ENCODE peak calls at places on chromosomes 12 and 14, in eight cellular contexts. B is HCT116, T is testis, X is H9, Z is choroid plexus epithelial cell, A is heart right ventricle, F is right atrium auricular region, Q is epithelial cell of esophagus. H is an unnamed sample.

GRCh38 chr14:94342334-94342934 is 19.3 kb upstream of the SERPINA6 start:
- DNase-seq in A (peak; percentile 69), Z (peak; percentile 99), T (peak; percentile 89), Q (peak; percentile 100), F (peak; percentile 94), X (no peak), B (peak; percentile 95), H (peak; percentile 100)

GRCh38 chr14:21987937-21988336 is 314.3 kb upstream of the OR4E1 start:
- DNase-seq in B (peak; percentile 45), F (no peak), X (no peak), Q (peak; percentile 47), T (no peak), A (no peak), Z (peak; percentile 58), H (peak; percentile 32)

GRCh38 chr14:61973981-61974380 is 211.8 kb downstream of the SNAPC1 start:
- DNase-seq in Q (peak; percentile 26), T (no peak), A (no peak), B (no peak), F (no peak), Z (peak; percentile 71), X (no peak), H (peak; percentile 19)

GRCh38 chr12:53292441-53292840 is 2.9 kb upstream of the PFDN5 start:
- DNase-seq in X (no peak), A (no peak), F (no peak), B (no peak), Z (no peak), T (no peak), Q (no peak), H (no peak)

GRCh38 chr12:78407722-78408121 is 456.9 kb upstream of the SYT1 start:
- DNase-seq in B (no peak), A (no peak), Q (no peak), X (no peak), Z (peak; percentile 45), T (no peak), F (no peak), H (peak; percentile 15)

GRCh38 chr12:11758838-11759509 is 109.5 kb downstream of the ETV6 start:
- DNase-seq in Z (peak; percentile 67), A (no peak), Q (no peak), B (no peak), T (no peak), F (peak; percentile 65), X (no peak), H (no peak)

GRCh38 chr12:25744334-25744733 is 191.3 kb upstream of the LMNTD1 start:
- DNase-seq in B (no peak), Z (no peak), T (no peak), A (no peak), F (no peak), X (no peak), Q (no peak), H (peak; percentile 39)

GRCh38 chr14:94897092-94897491 is 127.2 kb upstream of the GSC start:
- DNase-seq in Z (peak; percentile 5), A (no peak), F (no peak), Q (no peak), B (no peak), T (no peak), X (no peak), H (peak; percentile 78)

GRCh38 chr14:97187916-97188315 is 390.7 kb downstream of the VRK1 start:
- DNase-seq in Z (no peak), A (no peak), Q (no peak), X (no peak), B (no peak), T (no peak), F (no peak), H (no peak)

GRCh38 chr12:55705802-55706402 is 1.8 kb downstream of the ITGA7 start:
- DNase-seq in T (no peak), Q (no peak), F (no peak), B (no peak), X (peak; percentile 79), Z (no peak), A (peak; percentile 46), H (no peak)

GRCh38 chr14:32453857-32454810 is 125.0 kb downstream of the AKAP6 start:
- DNase-seq in T (no peak), Z (peak; percentile 19), F (no peak), B (no peak), Q (peak; percentile 68), A (no peak), X (no peak), H (no peak)

GRCh38 chr12:100871335-100871734 is 76.8 kb downstream of the ANO4 start:
- DNase-seq in Z (no peak), Q (no peak), X (no peak), B (no peak), T (no peak), F (no peak), A (no peak), H (no peak)

GRCh38 chr12:89225808-89226368 is 126.4 kb downstream of the DUSP6 start:
- DNase-seq in F (peak; percentile 65), Z (peak; percentile 92), A (no peak), T (no peak), X (peak; percentile 65), Q (peak; percentile 100), B (peak; percentile 97), H (peak; percentile 97)

GRCh38 chr12:42023733-42024494 is 120.8 kb downstream of the GXYLT1 start:
- DNase-seq in A (peak; percentile 81), B (peak; percentile 44), Q (peak; percentile 61), T (peak; percentile 86), F (peak; percentile 79), X (peak; percentile 86), Z (peak; percentile 79), H (peak; percentile 68)

GRCh38 chr12:75913502-75914110 is 118.0 kb downstream of the PHLDA1 start:
- DNase-seq in Z (no peak), A (peak; percentile 20), B (no peak), F (no peak), X (no peak), Q (no peak), T (no peak), H (no peak)

GRCh38 chr14:104263671-104264358 is 125.4 kb downstream of the KIF26A start:
- DNase-seq in Z (no peak), F (peak; percentile 16), A (no peak), X (peak; percentile 16), Q (no peak), T (no peak), B (no peak), H (no peak)

GRCh38 chr12:19183121-19183838 is 53.7 kb downstream of the PLEKHA5 start:
- DNase-seq in B (no peak), F (no peak), Q (no peak), Z (peak; percentile 77), X (no peak), T (peak; percentile 18), A (no peak), H (peak; percentile 44)
- TF ChIP-seq CTCF in B (no peak), F (peak; percentile 36), Q (peak; percentile 43), Z (peak; percentile 66), X (peak; percentile 39), T (no peak), A (no peak), H (peak; percentile 31)

GRCh38 chr14:54369343-54369742 is 27.5 kb upstream of the CDKN3 start:
- DNase-seq in F (peak; percentile 43), B (no peak), A (no peak), T (no peak), Z (no peak), X (no peak), Q (no peak), H (no peak)

GRCh38 chr14:54362759-54363437 is 33.9 kb upstream of the CDKN3 start:
- DNase-seq in A (no peak), X (no peak), B (no peak), Z (no peak), T (no peak), F (no peak), Q (no peak), H (no peak)

GRCh38 chr14:54370323-54371125 is 26.3 kb upstream of the CDKN3 start:
- DNase-seq in Z (no peak), X (no peak), A (no peak), Q (no peak), F (peak; percentile 28), T (no peak), B (no peak), H (no peak)

GRCh38 chr14:54364555-54365415 is 32.0 kb upstream of the CDKN3 start:
- DNase-seq in Z (peak; percentile 39), A (peak; percentile 25), X (no peak), Q (peak; percentile 82), T (no peak), B (no peak), F (peak; percentile 81), H (peak; percentile 83)

GRCh38 chr14:54366726-54367707 is 29.8 kb upstream of the CDKN3 start:
- DNase-seq in A (no peak), B (peak; percentile 49), T (peak; percentile 73), Z (peak; percentile 89), F (peak; percentile 36), X (peak; percentile 79), Q (peak; percentile 49), H (peak; percentile 59)
- TF ChIP-seq CTCF in A (peak; percentile 55), B (peak; percentile 93), T (no peak), Z (peak; percentile 90), F (peak; percentile 60), X (peak; percentile 72), Q (peak; percentile 52), H (peak; percentile 59)

GRCh38 chr14:90681889-90682429 is 134.3 kb downstream of the TTC7B start:
- DNase-seq in T (no peak), A (no peak), B (no peak), Z (no peak), Q (peak; percentile 96), X (no peak), F (no peak), H (no peak)
- TF ChIP-seq CTCF in T (no peak), A (no peak), B (no peak), Z (no peak), Q (no peak), X (no peak), F (no peak), H (no peak)

DNA sequence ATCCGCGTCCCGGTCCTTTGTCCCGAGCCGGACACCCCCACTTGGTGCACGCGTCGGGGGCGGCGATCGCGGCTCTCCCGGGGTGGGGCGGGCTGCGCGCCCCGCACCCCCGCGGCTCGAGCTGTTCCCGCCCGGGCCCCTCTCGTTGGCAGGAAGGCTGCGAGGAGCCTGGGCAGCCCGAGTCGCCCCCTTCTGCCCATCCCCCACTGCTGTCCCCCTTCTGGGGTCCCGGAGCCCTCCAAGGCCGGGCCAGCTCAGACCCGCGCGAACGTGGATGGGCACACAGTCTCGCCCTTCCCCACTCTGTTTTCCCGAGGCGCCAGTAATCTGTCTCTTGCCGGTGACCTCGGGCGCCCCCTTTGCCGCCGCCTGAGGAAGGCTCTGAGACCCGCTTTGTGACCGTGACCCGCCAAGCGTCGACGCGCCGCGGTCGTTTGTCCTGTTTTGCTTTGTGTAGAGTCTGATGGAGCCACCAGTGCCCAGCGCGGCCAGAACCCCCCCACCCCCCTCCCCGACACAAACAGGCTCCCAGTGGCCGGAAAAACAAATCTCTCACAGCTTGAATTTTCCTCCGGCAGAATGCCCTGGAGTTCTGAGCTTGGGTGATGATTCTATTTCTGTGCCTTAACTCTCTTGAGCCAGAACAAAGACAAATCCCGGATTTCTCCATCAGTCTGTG is 610 bp downstream of the C14orf132 start:
- DNase-seq in Q (no peak), Z (peak; percentile 50), T (no peak), A (peak; percentile 21), B (no peak), X (peak; percentile 61), F (no peak), H (peak; percentile 14)
- TF ChIP-seq CTCF in Q (no peak), Z (peak; percentile 25), T (no peak), A (no peak), B (no peak), X (peak; percentile 59), F (no peak), H (no peak)